ENCODE peak calls at places on chromosomes 2 and 18, in eight cellular contexts. One of them, this sample, is unnamed.

GRCh38 chr2:65576861-65577601 is 144.6 kb upstream of the SPRED2 start:
- DNase-seq in GM23338: peak; percentile 22
- DNase-seq in activated naive CD8-positive, alpha-beta T cell treated with anti-CD3 and anti-CD28 coated beads, Interleukin-2, amount 50 U/mL, for 24 hours: no peak
- DNase-seq in AG08396: peak; percentile 77
- DNase-seq in ELR: peak; percentile 98
- DNase-seq in stimulated activated CD4-positive, alpha-beta T cell treated with anti-CD3 and anti-CD28 coated beads, Interleukin-4, amount 100 ng/mL, for 24 hours: no peak
- DNase-seq in HS-5: peak; percentile 89
- DNase-seq in NCI-H1694 treated with DMSO at 0.1 percent for 48 hours: no peak
- DNase-seq in this sample: no peak

GRCh38 chr18:36355511-36355910 is 58.0 kb downstream of the FHOD3 start:
- DNase-seq in GM23338: no peak
- DNase-seq in activated naive CD8-positive, alpha-beta T cell treated with anti-CD3 and anti-CD28 coated beads, Interleukin-2, amount 50 U/mL, for 24 hours: no peak
- DNase-seq in AG08396: no peak
- DNase-seq in ELR: peak; percentile 68
- DNase-seq in stimulated activated CD4-positive, alpha-beta T cell treated with anti-CD3 and anti-CD28 coated beads, Interleukin-4, amount 100 ng/mL, for 24 hours: no peak
- DNase-seq in HS-5: no peak
- DNase-seq in NCI-H1694 treated with DMSO at 0.1 percent for 48 hours: no peak
- DNase-seq in this sample: no peak

GRCh38 chr2:186853871-186854435 is 5.0 kb upstream of the ZSWIM2 start:
- DNase-seq in GM23338: no peak
- DNase-seq in activated naive CD8-positive, alpha-beta T cell treated with anti-CD3 and anti-CD28 coated beads, Interleukin-2, amount 50 U/mL, for 24 hours: no peak
- DNase-seq in AG08396: no peak
- DNase-seq in ELR: peak; percentile 40
- DNase-seq in stimulated activated CD4-positive, alpha-beta T cell treated with anti-CD3 and anti-CD28 coated beads, Interleukin-4, amount 100 ng/mL, for 24 hours: no peak
- DNase-seq in HS-5: no peak
- DNase-seq in NCI-H1694 treated with DMSO at 0.1 percent for 48 hours: no peak
- DNase-seq in this sample: no peak

GRCh38 chr2:15842771-15843666 is 97.3 kb upstream of the MYCN start:
- DNase-seq in GM23338: no peak
- DNase-seq in activated naive CD8-positive, alpha-beta T cell treated with anti-CD3 and anti-CD28 coated beads, Interleukin-2, amount 50 U/mL, for 24 hours: no peak
- DNase-seq in AG08396: no peak
- DNase-seq in ELR: no peak
- DNase-seq in stimulated activated CD4-positive, alpha-beta T cell treated with anti-CD3 and anti-CD28 coated beads, Interleukin-4, amount 100 ng/mL, for 24 hours: no peak
- DNase-seq in HS-5: no peak
- DNase-seq in NCI-H1694 treated with DMSO at 0.1 percent for 48 hours: no peak
- DNase-seq in this sample: no peak

GRCh38 chr2:85593023-85593422 is 2.5 kb upstream of the RNF181 start:
- DNase-seq in GM23338: no peak
- DNase-seq in activated naive CD8-positive, alpha-beta T cell treated with anti-CD3 and anti-CD28 coated beads, Interleukin-2, amount 50 U/mL, for 24 hours: no peak
- DNase-seq in AG08396: no peak
- DNase-seq in ELR: no peak
- DNase-seq in stimulated activated CD4-positive, alpha-beta T cell treated with anti-CD3 and anti-CD28 coated beads, Interleukin-4, amount 100 ng/mL, for 24 hours: no peak
- DNase-seq in HS-5: no peak
- DNase-seq in NCI-H1694 treated with DMSO at 0.1 percent for 48 hours: no peak
- DNase-seq in this sample: no peak

GRCh38 chr2:100513650-100514049 is 43.4 kb downstream of the NMS start:
- DNase-seq in GM23338: no peak
- DNase-seq in activated naive CD8-positive, alpha-beta T cell treated with anti-CD3 and anti-CD28 coated beads, Interleukin-2, amount 50 U/mL, for 24 hours: no peak
- DNase-seq in AG08396: no peak
- DNase-seq in ELR: no peak
- DNase-seq in stimulated activated CD4-positive, alpha-beta T cell treated with anti-CD3 and anti-CD28 coated beads, Interleukin-4, amount 100 ng/mL, for 24 hours: no peak
- DNase-seq in HS-5: no peak
- DNase-seq in NCI-H1694 treated with DMSO at 0.1 percent for 48 hours: no peak
- DNase-seq in this sample: no peak

GRCh38 chr2:88600038-88600465 is 27.2 kb downstream of the EIF2AK3 start:
- DNase-seq in GM23338: peak; percentile 83
- DNase-seq in activated naive CD8-positive, alpha-beta T cell treated with anti-CD3 and anti-CD28 coated beads, Interleukin-2, amount 50 U/mL, for 24 hours: peak; percentile 33
- DNase-seq in AG08396: peak; percentile 72
- DNase-seq in ELR: peak; percentile 98
- DNase-seq in stimulated activated CD4-positive, alpha-beta T cell treated with anti-CD3 and anti-CD28 coated beads, Interleukin-4, amount 100 ng/mL, for 24 hours: peak; percentile 66
- DNase-seq in HS-5: peak; percentile 99
- DNase-seq in NCI-H1694 treated with DMSO at 0.1 percent for 48 hours: peak; percentile 48
- DNase-seq in this sample: no peak

GRCh38 chr2:18988557-18989232 is 369.7 kb downstream of the OSR1 start:
- DNase-seq in GM23338: peak; percentile 39
- DNase-seq in activated naive CD8-positive, alpha-beta T cell treated with anti-CD3 and anti-CD28 coated beads, Interleukin-2, amount 50 U/mL, for 24 hours: no peak
- DNase-seq in AG08396: no peak
- DNase-seq in ELR: no peak
- DNase-seq in stimulated activated CD4-positive, alpha-beta T cell treated with anti-CD3 and anti-CD28 coated beads, Interleukin-4, amount 100 ng/mL, for 24 hours: no peak
- DNase-seq in HS-5: no peak
- DNase-seq in NCI-H1694 treated with DMSO at 0.1 percent for 48 hours: no peak
- DNase-seq in this sample: no peak

GRCh38 chr2:63572001-63572400 is 16.3 kb downstream of the WDPCP start:
- DNase-seq in GM23338: no peak
- DNase-seq in activated naive CD8-positive, alpha-beta T cell treated with anti-CD3 and anti-CD28 coated beads, Interleukin-2, amount 50 U/mL, for 24 hours: no peak
- DNase-seq in AG08396: no peak
- DNase-seq in ELR: no peak
- DNase-seq in stimulated activated CD4-positive, alpha-beta T cell treated with anti-CD3 and anti-CD28 coated beads, Interleukin-4, amount 100 ng/mL, for 24 hours: no peak
- DNase-seq in HS-5: no peak
- DNase-seq in NCI-H1694 treated with DMSO at 0.1 percent for 48 hours: no peak
- DNase-seq in this sample: no peak

GRCh38 chr2:225581906-225582305 is 182.4 kb downstream of the NYAP2 start:
- DNase-seq in GM23338: no peak
- DNase-seq in activated naive CD8-positive, alpha-beta T cell treated with anti-CD3 and anti-CD28 coated beads, Interleukin-2, amount 50 U/mL, for 24 hours: no peak
- DNase-seq in AG08396: no peak
- DNase-seq in ELR: no peak
- DNase-seq in stimulated activated CD4-positive, alpha-beta T cell treated with anti-CD3 and anti-CD28 coated beads, Interleukin-4, amount 100 ng/mL, for 24 hours: no peak
- DNase-seq in HS-5: no peak
- DNase-seq in NCI-H1694 treated with DMSO at 0.1 percent for 48 hours: no peak
- DNase-seq in this sample: no peak

This sample was measured in WTC11.